ENCODE peak calls at places on chromosomes 12 and 14, in four cellular contexts. One of them, this sample, is unnamed.

GRCh38 chr14:80751285-80751684 is 190.3 kb downstream of the CEP128 start:
- DNase-seq in fibroblast of the aortic adventitia: no peak
- DNase-seq in activated T-cell treated with anti-CD3 and anti-CD28 coated beads, Interleukin-2, amount 50 U/mL, for 24 hours: no peak
- DNase-seq in NCI-H1105: no peak
- DNase-seq in this sample: no peak

GRCh38 chr14:30472001-30472400 is 87.0 kb upstream of the G2E3 start:
- DNase-seq in fibroblast of the aortic adventitia: no peak
- DNase-seq in activated T-cell treated with anti-CD3 and anti-CD28 coated beads, Interleukin-2, amount 50 U/mL, for 24 hours: no peak
- DNase-seq in NCI-H1105: no peak
- DNase-seq in this sample: no peak

GRCh38 chr14:96965885-96966595 is 168.9 kb downstream of the VRK1 start:
- DNase-seq in fibroblast of the aortic adventitia: no peak
- DNase-seq in activated T-cell treated with anti-CD3 and anti-CD28 coated beads, Interleukin-2, amount 50 U/mL, for 24 hours: no peak
- DNase-seq in NCI-H1105: no peak
- DNase-seq in this sample: no peak

GRCh38 chr12:80321653-80322052 is 122.4 kb upstream of the PTPRQ start:
- DNase-seq in fibroblast of the aortic adventitia: peak
- DNase-seq in activated T-cell treated with anti-CD3 and anti-CD28 coated beads, Interleukin-2, amount 50 U/mL, for 24 hours: no peak
- DNase-seq in NCI-H1105: no peak
- DNase-seq in this sample: no peak

GRCh38 chr14:100827751-100828447 is 2.0 kb downstream of the MEG3 start:
- DNase-seq in fibroblast of the aortic adventitia: peak
- DNase-seq in activated T-cell treated with anti-CD3 and anti-CD28 coated beads, Interleukin-2, amount 50 U/mL, for 24 hours: no peak
- DNase-seq in NCI-H1105: no peak
- DNase-seq in this sample: peak

GRCh38 chr12:32115404-32116104 is 8.9 kb downstream of the BICD1 start:
- DNase-seq in fibroblast of the aortic adventitia: peak
- DNase-seq in activated T-cell treated with anti-CD3 and anti-CD28 coated beads, Interleukin-2, amount 50 U/mL, for 24 hours: no peak
- DNase-seq in NCI-H1105: no peak
- DNase-seq in this sample: peak

GRCh38 chr12:632102-632696 is 31.0 kb downstream of the NINJ2 start:
- DNase-seq in fibroblast of the aortic adventitia: peak
- DNase-seq in activated T-cell treated with anti-CD3 and anti-CD28 coated beads, Interleukin-2, amount 50 U/mL, for 24 hours: no peak
- DNase-seq in NCI-H1105: no peak
- DNase-seq in this sample: peak

GRCh38 chr14:64628940-64629403 is 75.3 kb upstream of the PLEKHG3 start:
- DNase-seq in fibroblast of the aortic adventitia: peak
- DNase-seq in activated T-cell treated with anti-CD3 and anti-CD28 coated beads, Interleukin-2, amount 50 U/mL, for 24 hours: no peak
- DNase-seq in NCI-H1105: no peak
- DNase-seq in this sample: peak

GRCh38 chr12:6167327-6168280 is 32.6 kb upstream of the CD9 start:
- DNase-seq in fibroblast of the aortic adventitia: peak
- DNase-seq in activated T-cell treated with anti-CD3 and anti-CD28 coated beads, Interleukin-2, amount 50 U/mL, for 24 hours: peak
- DNase-seq in NCI-H1105: no peak
- DNase-seq in this sample: peak

GRCh38 chr12:90940872-90941499 is 14.0 kb downstream of the CCER1 start:
- DNase-seq in fibroblast of the aortic adventitia: peak
- DNase-seq in activated T-cell treated with anti-CD3 and anti-CD28 coated beads, Interleukin-2, amount 50 U/mL, for 24 hours: no peak
- DNase-seq in NCI-H1105: peak
- DNase-seq in this sample: peak

GRCh38 chr12:90959538-90960139 is 4.7 kb upstream of the CCER1 start:
- DNase-seq in fibroblast of the aortic adventitia: peak
- DNase-seq in activated T-cell treated with anti-CD3 and anti-CD28 coated beads, Interleukin-2, amount 50 U/mL, for 24 hours: no peak
- DNase-seq in NCI-H1105: peak
- DNase-seq in this sample: peak

This sample was measured in fibroblast of mammary gland.